ENCODE peak calls at places on chromosomes 16 and 17, in four cellular contexts. G is neuronal stem cell; U is CD8-positive, alpha-beta T cell; D is heart left ventricle. B is an unnamed sample.
A peak's percentile ranks its signal among the peaks of the same experiment; 100 is the strongest.

GRCh38 chr17:76179496-76180467 is 38.7 kb upstream of the FOXJ1 start:
- DNase-seq in D (no peak), U (peak; percentile 63), G (no peak), B (no peak)

GRCh38 chr17:16917995-16918394 is 53.9 kb downstream of the TNFRSF13B start:
- DNase-seq in U (no peak), G (no peak), D (no peak), B (no peak)

GRCh38 chr17:58520843-58521430 is 6.5 kb upstream of the MTMR4 start:
- DNase-seq in G (no peak), U (no peak), D (no peak), B (no peak)

GRCh38 chr17:80445152-80446110 is 30.5 kb downstream of the ENDOV start:
- DNase-seq in D (no peak), U (no peak), G (no peak), B (no peak)

GRCh38 chr17:31074772-31075538 is 19.8 kb upstream of the NF1 start:
- DNase-seq in G (no peak), D (no peak), U (no peak), B (no peak)

GRCh38 chr17:70314506-70314905 is 145.2 kb downstream of the KCNJ2 start:
- DNase-seq in U (no peak), G (no peak), D (no peak), B (no peak)

GRCh38 chr16:67198238-67198734 is 645 bp upstream of the ELMO3 start:
- DNase-seq in G (no peak), D (no peak), U (no peak), B (peak; percentile 54)

GRCh38 chr16:73058616-73059409 is 10.9 kb upstream of the ZFHX3 start:
- DNase-seq in D (peak; percentile 56), G (peak; percentile 77), U (no peak), B (no peak)

GRCh38 chr16:88549671-88550643 is 20.2 kb upstream of the ZC3H18 start:
- DNase-seq in D (no peak), U (no peak), G (no peak), B (no peak)

GRCh38 chr17:45775148-45775547 is 9.0 kb upstream of the CRHR1 start:
- DNase-seq in D (no peak), G (no peak), U (no peak), B (no peak)

GRCh38 chr16:69276143-69277115 is 34.7 kb upstream of the VPS4A start:
- DNase-seq in D (peak; percentile 65), U (no peak), G (no peak), B (no peak)

GRCh38 chr16:81448154-81449131 is 3.8 kb downstream of the CMIP start:
- DNase-seq in G (no peak), U (no peak), D (no peak), B (no peak)

GRCh38 chr17:43721537-43722268 is 36.9 kb downstream of the SOST start:
- DNase-seq in D (no peak), G (no peak), U (no peak), B (no peak)

GRCh38 chr17:48592097-48592496 is 1.5 kb downstream of the HOXB5 start:
- DNase-seq in D (no peak), G (no peak), U (no peak), B (no peak)

GRCh38 chr17:48591435-48592077 is 1.5 kb upstream of the HOXB3 start:
- DNase-seq in G (no peak), D (no peak), U (no peak), B (no peak)

GRCh38 chr17:48593840-48594411 is 347 bp upstream of the HOXB5 start:
- DNase-seq in U (peak; percentile 77), G (peak; percentile 76), D (peak; percentile 76), B (no peak)

GRCh38 chr17:48593126-48593829 is at the start of gene HOXB5:
- DNase-seq in G (no peak), U (no peak), D (no peak), B (no peak)

GRCh38 chr17:48592592-48592991 is 987 bp downstream of the HOXB5 start:
- DNase-seq in U (no peak), D (no peak), G (no peak), B (no peak)
- H3K4me3 ChIP-seq in U (no peak overlapping the region), D (no peak overlapping the region), G (no peak overlapping the region), B (no peak overlapping the region)

DNA sequence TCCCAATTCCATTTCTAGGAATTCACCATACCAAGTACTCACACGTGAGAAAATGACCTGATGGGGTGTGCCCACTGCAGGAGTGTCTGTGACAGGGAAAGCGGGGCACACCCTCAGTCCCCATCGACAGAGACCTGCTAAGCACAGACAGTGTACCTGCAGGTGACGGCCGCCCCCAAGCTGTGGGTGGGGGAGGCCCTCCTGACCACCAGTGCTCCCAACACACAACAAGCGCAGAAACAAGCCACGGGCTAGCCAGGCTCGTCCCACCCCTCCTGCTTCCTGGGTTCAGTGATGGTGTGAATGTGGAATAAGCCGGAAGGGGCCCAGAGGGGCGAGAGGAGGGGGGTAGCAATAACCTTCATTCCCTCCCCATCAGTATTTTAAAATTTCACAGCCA is 31.9 kb downstream of the ZCCHC14 start:
- DNase-seq in D (no peak), U (no peak), G (no peak), B (no peak)
- H3K4me1 ChIP-seq in D (peaks cover 51% of the 10 kb centered on the region), U (peaks cover 29% of the 10 kb centered on the region), G (peaks cover 19% of the 10 kb centered on the region), B (peaks cover 36% of the 10 kb centered on the region)

GRCh38 chr17:34579979-34580684 is 750 bp downstream of the TMEM132E start:
- DNase-seq in U (no peak), D (no peak), G (no peak), B (no peak)
- H3K4me3 ChIP-seq in U (peak overlapping the region; percentile 46), D (peak overlapping the region; percentile 31), G (peak overlapping the region; percentile 69), B (no peak overlapping the region)

GRCh38 chr17:48555616-48556533 is 11.0 kb upstream of the HOXB2 start:
- DNase-seq in U (no peak), D (no peak), G (no peak), B (no peak)
- H3K4me1 ChIP-seq in U (peaks cover 6% of the 10 kb centered on the region), D (no peaks in the 10 kb centered on the region), G (no peaks in the 10 kb centered on the region), B (peaks cover 14% of the 10 kb centered on the region)

GRCh38 chr17:74736423-74737298 is at the start of gene RAB37:
- DNase-seq in G (no peak), D (no peak), U (peak; percentile 58), B (no peak)

GRCh38 chr17:74737299-74738050 is 419 bp downstream of the RAB37 start:
- DNase-seq in G (no peak), U (peak; percentile 55), D (no peak), B (no peak)

GRCh38 chr17:74739227-74739831 is 2.3 kb downstream of the RAB37 start:
- DNase-seq in G (no peak), U (peak; percentile 44), D (no peak), B (no peak)

GRCh38 chr17:74740641-74741387 is 3.8 kb downstream of the RAB37 start:
- DNase-seq in U (peak; percentile 15), G (no peak), D (no peak), B (no peak)

DNA sequence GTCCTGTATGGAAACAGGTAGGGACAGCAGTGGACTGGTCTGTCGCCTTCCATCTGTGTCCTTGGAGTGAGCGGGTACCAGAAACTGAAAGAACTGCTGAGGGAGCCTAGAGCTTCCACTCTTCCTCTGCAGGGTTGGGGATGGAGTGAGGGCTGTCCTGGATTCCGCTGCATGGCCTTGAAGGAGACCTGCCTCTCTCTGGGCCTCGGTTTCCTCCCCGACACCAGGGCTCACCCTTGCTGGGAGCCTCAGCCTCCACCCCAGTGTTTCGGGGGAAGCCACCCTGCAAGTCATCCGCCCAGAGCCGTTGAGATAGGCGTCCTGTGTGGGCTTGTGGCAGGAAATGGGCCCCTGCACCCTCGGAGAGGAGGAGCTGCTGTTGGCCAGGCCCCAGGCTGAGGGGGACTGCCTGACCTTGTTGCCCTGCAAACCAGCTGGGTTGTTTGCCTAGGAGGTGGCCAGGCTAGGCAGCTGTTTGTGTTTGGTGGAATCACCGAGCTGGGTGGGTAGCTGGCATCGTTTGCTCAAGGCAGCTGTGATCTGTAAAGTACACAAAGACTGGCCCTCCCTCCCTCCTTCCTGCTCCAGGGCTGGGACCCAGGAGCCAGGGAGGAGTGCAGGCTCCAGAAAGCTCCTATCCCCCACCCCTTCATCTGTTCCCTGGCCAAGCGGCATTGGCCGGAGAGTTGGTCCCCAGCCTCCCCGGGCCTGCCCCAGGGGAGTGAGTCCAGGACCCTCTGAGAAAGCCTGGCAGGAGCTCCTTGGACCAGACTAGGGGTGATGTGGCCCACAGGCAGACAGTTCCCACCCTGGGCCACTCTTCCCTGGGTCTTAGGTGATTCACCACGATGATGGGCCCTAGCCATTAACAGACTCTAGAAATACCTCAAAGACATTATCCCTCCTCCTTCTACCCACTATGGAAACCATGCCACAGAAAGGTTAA is 1.3 kb downstream of the RAB37 start:
- DNase-seq in U (peak; percentile 85), D (peak; percentile 52), G (no peak), B (no peak)
- H3K4me3 ChIP-seq in U (peak overlapping the region; percentile 65), D (peak overlapping the region; percentile 25), G (peak overlapping the region; percentile 70), B (no peak overlapping the region)

DNA sequence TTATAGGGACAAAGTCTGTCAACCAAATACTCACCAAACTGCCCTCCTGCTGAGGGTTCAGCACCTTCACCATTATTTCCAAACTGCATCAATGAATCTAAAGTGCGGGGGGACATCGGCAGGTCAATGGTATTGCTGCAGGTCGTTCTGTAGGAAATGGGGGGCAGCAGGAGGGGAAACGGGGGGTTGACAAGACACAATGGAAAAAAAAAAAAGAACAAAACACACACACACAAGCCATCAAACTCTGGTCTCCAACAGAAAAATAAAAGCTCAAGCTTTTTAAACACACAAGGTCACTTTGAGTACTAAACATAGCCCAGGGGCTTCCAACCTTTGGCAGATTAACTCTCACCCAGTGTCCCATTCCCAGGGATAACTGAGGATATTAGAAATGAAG is 28.5 kb downstream of the STAT5A start:
- DNase-seq in G (no peak), D (no peak), U (no peak), B (no peak)
- H3K4me1 ChIP-seq in G (peaks cover 8% of the 10 kb centered on the region), D (peaks cover 22% of the 10 kb centered on the region), U (peaks cover 68% of the 10 kb centered on the region), B (peaks cover 23% of the 10 kb centered on the region)

GRCh38 chr17:10051112-10051511 is 146.0 kb upstream of the RCVRN start:
- DNase-seq in D (no peak), U (no peak), G (no peak), B (no peak)
- H3K4me3 ChIP-seq in D (no peak overlapping the region), U (no peak overlapping the region), G (no peak overlapping the region), B (no peak overlapping the region)

B was measured in keratinocyte.